ENCODE peak calls at places on chromosomes 5 and 9, in seven cellular contexts. One of them, this sample, is unnamed.

GRCh38 chr5:163755505-163755904 is 250.1 kb downstream of the MAT2B start:
- DNase-seq in lung microvascular endothelial cell: no peak
- DNase-seq in right atrium auricular region: no peak
- DNase-seq in NCI-H1694 treated with DMSO at 0.1 percent for 48 hours: no peak
- DNase-seq in C1 segment of cervical spinal cord: no peak
- DNase-seq in NCI-H748 treated with DMSO at 0.1 percent for 48 hours: no peak
- DNase-seq in BJ: no peak
- DNase-seq in this sample: no peak

GRCh38 chr9:14400658-14400995 is 86.7 kb upstream of the NFIB start:
- DNase-seq in NCI-H1694 treated with DMSO at 0.1 percent for 48 hours: peak
- DNase-seq in C1 segment of cervical spinal cord: peak
- DNase-seq in NCI-H748 treated with DMSO at 0.1 percent for 48 hours: peak
- DNase-seq in right atrium auricular region: peak
- DNase-seq in BJ: no peak
- DNase-seq in lung microvascular endothelial cell: peak
- DNase-seq in this sample: no peak

GRCh38 chr5:174612686-174613085 is 111.7 kb upstream of the MSX2 start:
- DNase-seq in right atrium auricular region: no peak
- DNase-seq in lung microvascular endothelial cell: no peak
- DNase-seq in BJ: no peak
- DNase-seq in NCI-H1694 treated with DMSO at 0.1 percent for 48 hours: no peak
- DNase-seq in C1 segment of cervical spinal cord: no peak
- DNase-seq in NCI-H748 treated with DMSO at 0.1 percent for 48 hours: peak
- DNase-seq in this sample: no peak

GRCh38 chr5:963673-964531 is 44.7 kb upstream of the NKD2 start:
- DNase-seq in NCI-H748 treated with DMSO at 0.1 percent for 48 hours: no peak
- DNase-seq in C1 segment of cervical spinal cord: no peak
- DNase-seq in NCI-H1694 treated with DMSO at 0.1 percent for 48 hours: no peak
- DNase-seq in BJ: peak
- DNase-seq in lung microvascular endothelial cell: no peak
- DNase-seq in right atrium auricular region: peak
- DNase-seq in this sample: no peak

GRCh38 chr5:146675700-146676099 is 159.7 kb upstream of the GPR151 start:
- DNase-seq in NCI-H1694 treated with DMSO at 0.1 percent for 48 hours: no peak
- DNase-seq in lung microvascular endothelial cell: no peak
- DNase-seq in right atrium auricular region: no peak
- DNase-seq in C1 segment of cervical spinal cord: no peak
- DNase-seq in BJ: no peak
- DNase-seq in NCI-H748 treated with DMSO at 0.1 percent for 48 hours: no peak
- DNase-seq in this sample: no peak

GRCh38 chr5:23742701-23743100 is 235.3 kb downstream of the PRDM9 start:
- DNase-seq in BJ: no peak
- DNase-seq in right atrium auricular region: no peak
- DNase-seq in lung microvascular endothelial cell: no peak
- DNase-seq in C1 segment of cervical spinal cord: no peak
- DNase-seq in NCI-H748 treated with DMSO at 0.1 percent for 48 hours: no peak
- DNase-seq in NCI-H1694 treated with DMSO at 0.1 percent for 48 hours: peak
- DNase-seq in this sample: no peak

GRCh38 chr5:74865293-74865798 is 841 bp downstream of the FAM169A start:
- DNase-seq in NCI-H1694 treated with DMSO at 0.1 percent for 48 hours: no peak
- DNase-seq in BJ: no peak
- DNase-seq in lung microvascular endothelial cell: no peak
- DNase-seq in right atrium auricular region: no peak
- DNase-seq in NCI-H748 treated with DMSO at 0.1 percent for 48 hours: no peak
- DNase-seq in C1 segment of cervical spinal cord: peak
- DNase-seq in this sample: no peak

GRCh38 chr5:145978672-145979071 is 42.3 kb downstream of the SH3RF2 start:
- DNase-seq in NCI-H1694 treated with DMSO at 0.1 percent for 48 hours: no peak
- DNase-seq in right atrium auricular region: no peak
- DNase-seq in lung microvascular endothelial cell: no peak
- DNase-seq in NCI-H748 treated with DMSO at 0.1 percent for 48 hours: no peak
- DNase-seq in C1 segment of cervical spinal cord: no peak
- DNase-seq in BJ: no peak
- DNase-seq in this sample: no peak

GRCh38 chr9:106403081-106403480 is 459.9 kb upstream of the ZNF462 start:
- DNase-seq in C1 segment of cervical spinal cord: no peak
- DNase-seq in right atrium auricular region: no peak
- DNase-seq in BJ: no peak
- DNase-seq in lung microvascular endothelial cell: no peak
- DNase-seq in NCI-H1694 treated with DMSO at 0.1 percent for 48 hours: no peak
- DNase-seq in NCI-H748 treated with DMSO at 0.1 percent for 48 hours: no peak
- DNase-seq in this sample: no peak

GRCh38 chr5:107487056-107487461 is 183.7 kb downstream of the EFNA5 start:
- DNase-seq in lung microvascular endothelial cell: no peak
- DNase-seq in NCI-H748 treated with DMSO at 0.1 percent for 48 hours: no peak
- DNase-seq in NCI-H1694 treated with DMSO at 0.1 percent for 48 hours: no peak
- DNase-seq in C1 segment of cervical spinal cord: no peak
- DNase-seq in right atrium auricular region: no peak
- DNase-seq in BJ: no peak
- DNase-seq in this sample: no peak

GRCh38 chr9:17810728-17811634 is 232.1 kb downstream of the SH3GL2 start:
- DNase-seq in lung microvascular endothelial cell: peak
- DNase-seq in C1 segment of cervical spinal cord: peak
- DNase-seq in NCI-H748 treated with DMSO at 0.1 percent for 48 hours: peak
- DNase-seq in NCI-H1694 treated with DMSO at 0.1 percent for 48 hours: peak
- DNase-seq in BJ: no peak
- DNase-seq in right atrium auricular region: no peak
- DNase-seq in this sample: no peak